ENCODE peak calls at places on chromosomes 4 and X, in ten cellular contexts. G, R, U, A, X, C, M, D, I and S are unnamed samples.

GRCh38 chrX:123083924-123084323 is 100.2 kb upstream of the GRIA3 start:
- DNase-seq in D (no peak), X (no peak), A (no peak), U (no peak), M (no peak), I (no peak), G (no peak), R (no peak), C (peak), S (no peak)

GRCh38 chrX:22136711-22137110 is 104.6 kb downstream of the PHEX start:
- DNase-seq in D (no peak), C (no peak), R (no peak), I (no peak), X (no peak), G (no peak), M (no peak), A (no peak), U (no peak), S (no peak)

GRCh38 chrX:131830400-131831184 is 192.5 kb upstream of the STK26 start:
- DNase-seq in M (no peak), U (peak), D (peak), G (no peak), X (peak), I (peak), A (peak), R (peak), C (peak), S (peak)

GRCh38 chr4:119026662-119027444 is 108.8 kb upstream of the MYOZ2 start:
- DNase-seq in C (no peak), A (no peak), X (no peak), G (no peak), R (no peak), I (no peak), U (no peak), D (no peak), M (no peak), S (no peak)

GRCh38 chr4:76830612-76831474 is 67.1 kb downstream of the SOWAHB start:
- DNase-seq in C (peak), R (no peak), D (peak), U (no peak), M (no peak), X (no peak), I (no peak), G (no peak), A (no peak), S (peak)

GRCh38 chr4:110586137-110586850 is 36.6 kb downstream of the PITX2 start:
- DNase-seq in U (no peak), D (no peak), A (peak), I (peak), C (peak), M (no peak), X (no peak), G (no peak), R (no peak), S (peak)

GRCh38 chr4:150074064-150074463 is 4.2 kb upstream of the DCLK2 start:
- DNase-seq in U (no peak), M (no peak), R (no peak), A (no peak), C (no peak), I (no peak), G (no peak), D (no peak), X (no peak), S (no peak)

GRCh38 chr4:5893013-5893580 is at the start of gene CRMP1:
- DNase-seq in R (no peak), I (peak), C (no peak), M (no peak), A (peak), G (no peak), U (peak), X (peak), D (no peak), S (no peak)

GRCh38 chr4:8675383-8675782 is 82.8 kb downstream of the CPZ start:
- DNase-seq in D (no peak), A (no peak), R (no peak), X (no peak), G (no peak), C (peak), M (no peak), I (no peak), U (no peak), S (peak)

GRCh38 chrX:12446342-12447075 is 308.2 kb downstream of the FRMPD4 start:
- DNase-seq in I (no peak), C (peak), A (no peak), G (no peak), X (no peak), R (no peak), M (no peak), U (no peak), D (no peak), S (peak)

GRCh38 chr4:110669663-110670062 is 46.8 kb upstream of the PITX2 start:
- DNase-seq in M (no peak), X (no peak), U (no peak), R (no peak), I (no peak), D (no peak), A (no peak), C (peak), G (no peak), S (no peak)

GRCh38 chr4:79472693-79473552 is 64.9 kb upstream of the GK2 start:
- DNase-seq in G (no peak), I (no peak), U (no peak), C (no peak), X (no peak), R (no peak), D (no peak), M (no peak), A (peak), S (no peak)

GRCh38 chr4:16029329-16029728 is 54.5 kb downstream of the PROM1 start:
- DNase-seq in D (no peak), M (no peak), U (no peak), A (no peak), G (no peak), C (no peak), X (no peak), I (no peak), R (no peak), S (no peak)

GRCh38 chr4:5708829-5709680 is 696 bp upstream of the EVC2 start:
- DNase-seq in X (no peak), C (no peak), R (no peak), M (no peak), U (no peak), D (no peak), A (no peak), I (no peak), G (no peak), S (no peak)

GRCh38 chr4:36281384-36282106 is at the start of gene DTHD1:
- DNase-seq in G (no peak), M (no peak), R (no peak), D (no peak), I (no peak), A (no peak), C (no peak), U (no peak), X (no peak), S (peak)

GRCh38 chr4:110289601-110290100 is 91.2 kb upstream of the ELOVL6 start:
- DNase-seq in U (no peak), X (no peak), D (no peak), C (no peak), I (no peak), M (no peak), R (no peak), G (no peak), A (no peak), S (no peak)

GRCh38 chrX:38116706-38117105 is 104.0 kb downstream of the SRPX start:
- DNase-seq in R (no peak), A (no peak), M (no peak), G (no peak), I (no peak), X (no peak), D (no peak), C (no peak), U (no peak), S (no peak)

GRCh38 chrX:97402333-97402732 is 518.6 kb downstream of the RPA4 start:
- DNase-seq in D (no peak), I (no peak), U (no peak), M (no peak), G (no peak), X (no peak), R (no peak), C (no peak), A (no peak), S (no peak)

GRCh38 chrX:48569958-48570357 is 4.3 kb upstream of the RBM3 start:
- DNase-seq in R (no peak), X (no peak), U (no peak), D (no peak), A (no peak), C (peak), I (no peak), M (no peak), G (no peak), S (peak)

GRCh38 chr4:37737456-37737855 is 51.3 kb upstream of the RELL1 start:
- DNase-seq in X (no peak), D (no peak), I (no peak), R (no peak), M (no peak), C (peak), U (no peak), A (no peak), G (no peak), S (peak)

GRCh38 chr4:163193717-163194116 is 27.0 kb upstream of the NAF1 start:
- DNase-seq in M (no peak), X (no peak), C (no peak), G (no peak), R (no peak), U (no peak), I (no peak), A (no peak), D (no peak), S (no peak)

GRCh38 chrX:9681422-9681821 is 84.2 kb downstream of the GPR143 start:
- DNase-seq in D (no peak), A (no peak), M (no peak), G (no peak), X (no peak), C (peak), I (no peak), R (no peak), U (no peak), S (peak)

GRCh38 chrX:113260474-113260873 is 419.8 kb upstream of the AMOT start:
- DNase-seq in D (no peak), U (no peak), A (no peak), X (no peak), C (no peak), I (no peak), M (no peak), R (no peak), G (no peak), S (no peak)

GRCh38 chr4:78432896-78433295 is 118.7 kb upstream of the ANXA3 start:
- DNase-seq in X (no peak), D (no peak), I (no peak), G (no peak), U (no peak), R (no peak), C (peak), M (no peak), A (no peak), S (no peak)

GRCh38 chr4:111836601-111837000 is 308.7 kb upstream of the FAM241A start:
- DNase-seq in D (no peak), M (no peak), U (no peak), X (no peak), A (no peak), C (no peak), R (no peak), G (no peak), I (no peak), S (no peak)

GRCh38 chr4:139297001-139297410 is 4.3 kb upstream of the NAA15 start:
- DNase-seq in M (no peak), R (no peak), C (peak), A (no peak), X (no peak), D (no peak), U (no peak), G (no peak), I (no peak), S (no peak)

GRCh38 chr4:36208884-36209473 is 35.3 kb downstream of the ARAP2 start:
- DNase-seq in A (no peak), I (no peak), U (no peak), C (no peak), X (no peak), D (no peak), M (no peak), R (no peak), G (no peak), S (no peak)